ENCODE peak calls at places on chromosomes 2 and 18, in eight cellular contexts. M is AG04450, C is fibroblast of lung, R is PC-9, P is BJ, B is lung, Z is bronchial epithelial cell, L is upper lobe of right lung. J is an unnamed sample.

GRCh38 chr18:70423988-70424387 is 135.1 kb downstream of the SOCS6 start:
- DNase-seq in M (no peak), C (no peak), R (peak; percentile 43), P (no peak), B (peak; percentile 39), Z (peak; percentile 88), L (no peak), J (peak; percentile 7)

GRCh38 chr18:47343291-47343690 is 91.8 kb upstream of the SKOR2 start:
- DNase-seq in M (no peak), C (no peak), R (no peak), P (peak; percentile 6), B (no peak), Z (no peak), L (no peak), J (no peak)

GRCh38 chr2:103213028-103213542 is 451.3 kb downstream of the TMEM182 start:
- DNase-seq in M (no peak), C (no peak), R (no peak), P (no peak), B (no peak), Z (no peak), L (no peak), J (no peak)

GRCh38 chr2:75587954-75588587 is 27.3 kb upstream of the EVA1A start:
- DNase-seq in M (peak; percentile 69), C (peak; percentile 51), R (peak; percentile 17), P (no peak), B (no peak), Z (peak; percentile 98), L (no peak), J (peak; percentile 87)

GRCh38 chr18:22241806-22242440 is 72.5 kb downstream of the GATA6 start:
- DNase-seq in M (no peak), C (no peak), R (no peak), P (no peak), B (no peak), Z (no peak), L (no peak), J (no peak)

GRCh38 chr2:120619579-120619978 is 116.1 kb upstream of the GLI2 start:
- DNase-seq in M (no peak), C (no peak), R (no peak), P (no peak), B (no peak), Z (no peak), L (no peak), J (no peak)

GRCh38 chr2:43041661-43042360 is 184.6 kb downstream of the ZFP36L2 start:
- DNase-seq in M (peak; percentile 93), C (peak; percentile 98), R (peak; percentile 93), P (peak; percentile 89), B (no peak), Z (peak; percentile 77), L (peak; percentile 49), J (peak; percentile 99)

GRCh38 chr18:48838166-48838775 is 112.5 kb downstream of the SMAD7 start:
- DNase-seq in M (no peak), C (no peak), R (no peak), P (no peak), B (no peak), Z (no peak), L (peak; percentile 51), J (no peak)

GRCh38 chr2:213306320-213306942 is 22.2 kb downstream of the SPAG16 start:
- DNase-seq in M (peak; percentile 13), C (peak; percentile 81), R (no peak), P (no peak), B (no peak), Z (peak; percentile 37), L (peak; percentile 13), J (peak; percentile 51)

GRCh38 chr18:24536834-24537233 is 76.4 kb downstream of the HRH4 start:
- DNase-seq in M (no peak), C (no peak), R (no peak), P (no peak), B (no peak), Z (no peak), L (no peak), J (no peak)

GRCh38 chr18:37364237-37364636 is 201.4 kb downstream of the CELF4 start:
- DNase-seq in M (no peak), C (no peak), R (no peak), P (no peak), B (peak; percentile 87), Z (no peak), L (peak; percentile 90), J (no peak)

GRCh38 chr2:38601463-38602135 is 1.1 kb downstream of the HNRNPLL start:
- DNase-seq in M (no peak), C (peak; percentile 53), R (no peak), P (no peak), B (no peak), Z (no peak), L (no peak), J (peak; percentile 58)

GRCh38 chr2:81981616-81982015 is 1677.1 kb upstream of the LRRTM1 start:
- DNase-seq in M (no peak), C (no peak), R (no peak), P (no peak), B (no peak), Z (no peak), L (no peak), J (no peak)

GRCh38 chr18:68263481-68263880 is 451.4 kb downstream of the TMX3 start:
- DNase-seq in M (no peak), C (peak; percentile 23), R (no peak), P (no peak), B (no peak), Z (peak; percentile 53), L (no peak), J (peak; percentile 48)

GRCh38 chr2:239236808-239237205 is 164.0 kb downstream of the HDAC4 start:
- DNase-seq in M (no peak), C (no peak), R (no peak), P (no peak), B (no peak), Z (no peak), L (no peak), J (no peak)

GRCh38 chr18:54739476-54739875 is 88.8 kb upstream of the RAB27B start:
- DNase-seq in M (no peak), C (no peak), R (no peak), P (no peak), B (no peak), Z (no peak), L (no peak), J (peak; percentile 22)

DNA sequence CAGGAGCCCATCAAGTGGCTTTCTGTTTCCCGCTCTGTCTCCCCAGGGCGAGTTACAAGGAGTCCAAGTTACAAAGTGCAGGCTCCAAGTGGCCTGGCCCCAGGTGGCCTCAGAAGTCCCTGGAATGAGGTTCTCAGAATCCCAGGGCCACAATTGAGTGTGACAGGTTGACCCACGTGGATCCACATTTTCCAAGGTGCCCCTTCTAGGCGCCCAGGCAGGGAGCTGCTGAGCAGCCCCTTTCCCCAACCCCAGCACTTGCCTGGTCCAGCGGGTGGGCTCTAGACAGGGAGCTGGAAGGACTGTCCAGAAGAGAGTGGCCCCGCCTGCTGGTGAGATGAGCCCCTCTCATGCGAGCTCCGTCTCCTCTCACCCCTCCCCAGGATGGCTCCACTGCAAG is 253.4 kb downstream of the CYP26B1 start:
- DNase-seq in M (no peak), C (no peak), R (no peak), P (no peak), B (peak; percentile 25), Z (no peak), L (no peak), J (no peak)
- TF ChIP-seq CTCF in M (no peak), C (no peak), R (no peak), P (no peak), B (no peak), Z (no peak), L (no peak), J (no peak)

GRCh38 chr2:194087569-194087968 is 1569.5 kb upstream of the SLC39A10 start:
- DNase-seq in M (no peak), C (no peak), R (no peak), P (no peak), B (no peak), Z (no peak), L (no peak), J (peak; percentile 6)
- H3K4me3 ChIP-seq in M (no peak overlapping the region), C (no peak overlapping the region), R (no peak overlapping the region), P (no peak overlapping the region), B (no peak overlapping the region), Z (no peak overlapping the region), L (no peak overlapping the region), J (no peak overlapping the region)

GRCh38 chr2:98786179-98786578 is 55.2 kb upstream of the MGAT4A start:
- DNase-seq in M (no peak), C (no peak), R (no peak), P (no peak), B (no peak), Z (no peak), L (no peak), J (no peak)
- TF ChIP-seq CTCF in M (no peak), C (no peak), R (no peak), P (no peak), B (no peak), Z (no peak), L (no peak), J (no peak)

GRCh38 chr18:58862404-58862803 is 2.3 kb upstream of the ZNF532 start:
- DNase-seq in M (no peak), C (no peak), R (no peak), P (no peak), B (no peak), Z (no peak), L (no peak), J (no peak)
- H3K4me3 ChIP-seq in M (no peak overlapping the region), C (peak overlapping the region; percentile 63), R (peak overlapping the region; percentile 63), P (peak overlapping the region; percentile 43), B (no peak overlapping the region), Z (peak overlapping the region; percentile 46), L (peak overlapping the region; percentile 60), J (peak overlapping the region; percentile 44)

GRCh38 chr2:72815655-72816268 is 10.1 kb downstream of the EXOC6B start:
- DNase-seq in M (no peak), C (peak; percentile 56), R (no peak), P (no peak), B (no peak), Z (peak; percentile 17), L (no peak), J (no peak)
- TF ChIP-seq CTCF in M (no peak), C (peak; percentile 6), R (peak; percentile 27), P (no peak), B (no peak), Z (no peak), L (no peak), J (no peak)

GRCh38 chr2:151359768-151360167 is 2.4 kb downstream of the TNFAIP6 start:
- DNase-seq in M (no peak), C (no peak), R (no peak), P (no peak), B (no peak), Z (no peak), L (no peak), J (no peak)

GRCh38 chr2:151361674-151362380 is 4.4 kb downstream of the TNFAIP6 start:
- DNase-seq in M (no peak), C (no peak), R (no peak), P (no peak), B (no peak), Z (no peak), L (no peak), J (no peak)

GRCh38 chr2:151354807-151355206 is 2.6 kb upstream of the TNFAIP6 start:
- DNase-seq in M (no peak), C (no peak), R (no peak), P (no peak), B (no peak), Z (no peak), L (no peak), J (no peak)

DNA sequence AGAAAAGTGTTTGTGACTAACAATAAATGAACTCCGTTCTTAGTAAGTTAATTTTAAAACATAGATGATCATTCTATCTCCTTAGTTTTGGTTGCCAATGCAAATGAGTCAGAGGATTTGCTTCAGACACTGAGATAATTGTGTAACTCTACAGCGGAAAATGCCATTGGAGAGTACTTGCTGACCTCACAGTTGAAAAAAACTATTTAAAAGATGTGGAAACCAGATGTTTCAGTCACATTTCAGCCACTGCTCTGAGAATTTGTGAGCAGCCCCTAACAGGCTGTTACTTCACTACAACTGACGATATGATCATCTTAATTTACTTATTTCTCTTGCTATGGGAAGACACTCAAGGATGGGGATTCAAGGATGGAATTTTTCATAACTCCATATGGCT is at the start of gene TNFAIP6:
- DNase-seq in M (peak; percentile 82), C (peak; percentile 98), R (no peak), P (peak; percentile 90), B (no peak), Z (peak; percentile 77), L (no peak), J (peak; percentile 90)
- H3K4me3 ChIP-seq in M (peak within 1 kb of the TSS; percentile 44), C (peak within 1 kb of the TSS; percentile 60), R (no peak within 1 kb of the TSS), P (no peak within 1 kb of the TSS), B (no peak within 1 kb of the TSS), Z (no peak within 1 kb of the TSS), L (no peak within 1 kb of the TSS), J (no peak within 1 kb of the TSS)

J was measured in astrocyte of the spinal cord.